ENCODE peak calls at places on chromosomes 11 and 22, in nine cellular contexts. O is HuH-7.5, V is iPS-NIHi11, A is IMR-90, U is NCI-H1417, R is cardiac fibroblast, W is AG04450, E is adipocyte, C is mucosa of descending colon. G is an unnamed sample.

GRCh38 chr22:49958462-49958921 is 2.1 kb upstream of the PIM3 start:
- DNase-seq in O (no peak), V (no peak), A (no peak), U (no peak), R (no peak), W (no peak), E (no peak), C (no peak), G (no peak)

GRCh38 chr11:17822021-17822781 is 87.6 kb downstream of the KCNC1 start:
- DNase-seq in O (no peak), V (no peak), A (peak; percentile 82), U (no peak), R (peak; percentile 76), W (peak; percentile 37), E (peak; percentile 73), C (no peak), G (no peak)

GRCh38 chr22:26401726-26402125 is 27.3 kb upstream of the ASPHD2 start:
- DNase-seq in O (no peak), V (no peak), A (no peak), U (no peak), R (no peak), W (no peak), E (no peak), C (no peak), G (no peak)

GRCh38 chr22:50185384-50186087 is at the start of gene TRABD:
- DNase-seq in O (peak; percentile 99), V (peak; percentile 98), A (peak; percentile 82), U (peak; percentile 69), R (peak; percentile 93), W (peak; percentile 56), E (peak; percentile 97), C (peak; percentile 88), G (peak; percentile 96)

GRCh38 chr11:911031-911889 is 650 bp upstream of the CHID1 start:
- DNase-seq in O (peak; percentile 44), V (no peak), A (peak; percentile 64), U (peak; percentile 87), R (peak; percentile 65), W (no peak), E (peak; percentile 72), C (peak; percentile 41), G (no peak)

GRCh38 chr11:107385361-107385982 is 72.2 kb downstream of the CWF19L2 start:
- DNase-seq in O (peak; percentile 31), V (no peak), A (peak; percentile 29), U (no peak), R (peak; percentile 44), W (no peak), E (peak; percentile 59), C (no peak), G (no peak)

GRCh38 chr22:19942886-19943664 is 1.5 kb upstream of the TXNRD2 start:
- DNase-seq in O (peak; percentile 44), V (no peak), A (peak; percentile 94), U (no peak), R (peak; percentile 87), W (no peak), E (peak; percentile 94), C (no peak), G (no peak)

GRCh38 chr11:94885133-94885532 is 88.2 kb downstream of the CWC15 start:
- DNase-seq in O (no peak), V (no peak), A (no peak), U (no peak), R (no peak), W (no peak), E (no peak), C (no peak), G (no peak)

GRCh38 chr11:69114362-69114761 is 41.4 kb upstream of the SMIM38 start:
- DNase-seq in O (no peak), V (no peak), A (no peak), U (no peak), R (no peak), W (no peak), E (no peak), C (no peak), G (no peak)

GRCh38 chr11:24738972-24739371 is 242.1 kb downstream of the LUZP2 start:
- DNase-seq in O (no peak), V (no peak), A (no peak), U (no peak), R (no peak), W (no peak), E (no peak), C (no peak), G (no peak)

GRCh38 chr11:45296085-45296484 is 9.9 kb upstream of the SYT13 start:
- DNase-seq in O (no peak), V (no peak), A (no peak), U (no peak), R (no peak), W (no peak), E (no peak), C (no peak), G (no peak)

GRCh38 chr11:126391970-126392637 is 36.6 kb downstream of the ST3GAL4 start:
- DNase-seq in O (no peak), V (no peak), A (no peak), U (no peak), R (peak; percentile 45), W (no peak), E (no peak), C (no peak), G (peak; percentile 83)

GRCh38 chr11:67599149-67599548 is 7.6 kb upstream of the NDUFV1 start:
- DNase-seq in O (no peak), V (no peak), A (no peak), U (no peak), R (no peak), W (no peak), E (no peak), C (no peak), G (no peak)

GRCh38 chr11:70799386-70799785 is 401.1 kb downstream of the CTTN start:
- DNase-seq in O (no peak), V (no peak), A (peak; percentile 63), U (no peak), R (peak; percentile 15), W (no peak), E (peak; percentile 16), C (no peak), G (no peak)

GRCh38 chr11:976431-977160 is 50.9 kb downstream of the AP2A2 start:
- DNase-seq in O (no peak), V (no peak), A (no peak), U (no peak), R (peak; percentile 61), W (no peak), E (no peak), C (no peak), G (no peak)

GRCh38 chr11:45661417-45662055 is 3.9 kb downstream of the CHST1 start:
- DNase-seq in O (no peak), V (no peak), A (no peak), U (no peak), R (no peak), W (no peak), E (no peak), C (no peak), G (no peak)

GRCh38 chr11:103234974-103235373 is 125.7 kb downstream of the DYNC2H1 start:
- DNase-seq in O (no peak), V (no peak), A (peak; percentile 89), U (no peak), R (peak; percentile 71), W (peak; percentile 46), E (peak; percentile 86), C (no peak), G (no peak)

GRCh38 chr11:3134218-3134621 is 30.9 kb downstream of the OSBPL5 start:
- DNase-seq in O (no peak), V (no peak), A (no peak), U (no peak), R (no peak), W (no peak), E (no peak), C (no peak), G (no peak)

GRCh38 chr11:11020747-11021149 is 162.9 kb upstream of the ZBED5 start:
- DNase-seq in O (no peak), V (no peak), A (peak; percentile 26), U (no peak), R (no peak), W (no peak), E (no peak), C (no peak), G (no peak)

GRCh38 chr11:1736447-1736992 is 13.9 kb downstream of the IFITM10 start:
- DNase-seq in O (no peak), V (no peak), A (no peak), U (no peak), R (no peak), W (no peak), E (no peak), C (no peak), G (no peak)

GRCh38 chr11:108734956-108735559 is 70.2 kb downstream of the DDX10 start:
- DNase-seq in O (no peak), V (peak; percentile 18), A (peak; percentile 19), U (no peak), R (peak; percentile 13), W (no peak), E (peak; percentile 16), C (no peak), G (no peak)

GRCh38 chr11:132943737-132944556 is 588.4 kb downstream of the OPCML start:
- DNase-seq in O (no peak), V (peak; percentile 42), A (no peak), U (peak; percentile 83), R (no peak), W (no peak), E (peak; percentile 63), C (no peak), G (no peak)

GRCh38 chr22:28921585-28921879 is 38.2 kb downstream of the ZNRF3 start:
- DNase-seq in O (no peak), V (no peak), A (no peak), U (no peak), R (no peak), W (no peak), E (no peak), C (no peak), G (no peak)

G was measured in mesenteric fat pad.